ENCODE peak calls at places on chromosomes 16 and 17, in ten cellular contexts. One of them, this sample, is unnamed.

GRCh38 chr17:4565209-4566141 is 5.1 kb upstream of the GGT6 start:
- DNase-seq in endothelial cell: peak
- DNase-seq in SK-N-MC: peak
- DNase-seq in OCI-M1: peak
- DNase-seq in osteocyte: no peak
- DNase-seq in GM10248: peak
- DNase-seq in epithelial cell of esophagus: peak
- DNase-seq in anterior cingulate cortex: peak
- DNase-seq in dermis blood vessel endothelial cell: peak
- DNase-seq in NCI-H774: peak
- DNase-seq in this sample: peak

GRCh38 chr16:81873843-81874752 is 95.0 kb downstream of the PLCG2 start:
- DNase-seq in endothelial cell: peak
- DNase-seq in SK-N-MC: no peak
- DNase-seq in OCI-M1: peak
- DNase-seq in osteocyte: no peak
- DNase-seq in GM10248: peak
- DNase-seq in epithelial cell of esophagus: peak
- DNase-seq in anterior cingulate cortex: no peak
- DNase-seq in dermis blood vessel endothelial cell: peak
- DNase-seq in NCI-H774: peak
- DNase-seq in this sample: no peak

GRCh38 chr17:50117202-50118040 is 12.5 kb downstream of the SAMD14 start:
- DNase-seq in endothelial cell: peak
- DNase-seq in SK-N-MC: no peak
- DNase-seq in OCI-M1: peak
- DNase-seq in osteocyte: no peak
- DNase-seq in GM10248: peak
- DNase-seq in epithelial cell of esophagus: peak
- DNase-seq in anterior cingulate cortex: no peak
- DNase-seq in dermis blood vessel endothelial cell: peak
- DNase-seq in NCI-H774: peak
- DNase-seq in this sample: no peak

GRCh38 chr16:50830698-50831097 is 88.8 kb downstream of the CYLD start:
- DNase-seq in endothelial cell: no peak
- DNase-seq in SK-N-MC: no peak
- DNase-seq in OCI-M1: no peak
- DNase-seq in osteocyte: peak
- DNase-seq in GM10248: no peak
- DNase-seq in epithelial cell of esophagus: peak
- DNase-seq in anterior cingulate cortex: no peak
- DNase-seq in dermis blood vessel endothelial cell: no peak
- DNase-seq in NCI-H774: no peak
- DNase-seq in this sample: no peak

GRCh38 chr17:65801513-65801912 is 240.1 kb upstream of the AXIN2 start:
- DNase-seq in endothelial cell: no peak
- DNase-seq in SK-N-MC: no peak
- DNase-seq in OCI-M1: no peak
- DNase-seq in osteocyte: no peak
- DNase-seq in GM10248: no peak
- DNase-seq in epithelial cell of esophagus: no peak
- DNase-seq in anterior cingulate cortex: no peak
- DNase-seq in dermis blood vessel endothelial cell: no peak
- DNase-seq in NCI-H774: no peak
- DNase-seq in this sample: no peak

GRCh38 chr16:57434003-57434402 is 13.2 kb downstream of the CIAPIN1 start:
- DNase-seq in endothelial cell: no peak
- DNase-seq in SK-N-MC: no peak
- DNase-seq in OCI-M1: no peak
- DNase-seq in osteocyte: no peak
- DNase-seq in GM10248: no peak
- DNase-seq in epithelial cell of esophagus: no peak
- DNase-seq in anterior cingulate cortex: no peak
- DNase-seq in dermis blood vessel endothelial cell: no peak
- DNase-seq in NCI-H774: no peak
- DNase-seq in this sample: no peak

GRCh38 chr17:51833620-51834019 is 324.9 kb downstream of the CA10 start:
- DNase-seq in endothelial cell: no peak
- DNase-seq in SK-N-MC: no peak
- DNase-seq in OCI-M1: no peak
- DNase-seq in osteocyte: no peak
- DNase-seq in GM10248: no peak
- DNase-seq in epithelial cell of esophagus: no peak
- DNase-seq in anterior cingulate cortex: no peak
- DNase-seq in dermis blood vessel endothelial cell: no peak
- DNase-seq in NCI-H774: no peak
- DNase-seq in this sample: no peak

GRCh38 chr16:588639-588888 is 1.3 kb upstream of the RAB40C start:
- DNase-seq in endothelial cell: peak
- DNase-seq in SK-N-MC: no peak
- DNase-seq in OCI-M1: peak
- DNase-seq in osteocyte: no peak
- DNase-seq in GM10248: no peak
- DNase-seq in epithelial cell of esophagus: peak
- DNase-seq in anterior cingulate cortex: no peak
- DNase-seq in dermis blood vessel endothelial cell: peak
- DNase-seq in NCI-H774: no peak
- DNase-seq in this sample: no peak

GRCh38 chr16:53726625-53727024 is 22.7 kb downstream of the FTO start:
- DNase-seq in endothelial cell: no peak
- DNase-seq in SK-N-MC: no peak
- DNase-seq in OCI-M1: no peak
- DNase-seq in osteocyte: no peak
- DNase-seq in GM10248: no peak
- DNase-seq in epithelial cell of esophagus: peak
- DNase-seq in anterior cingulate cortex: no peak
- DNase-seq in dermis blood vessel endothelial cell: no peak
- DNase-seq in NCI-H774: no peak
- DNase-seq in this sample: no peak

GRCh38 chr16:65119905-65120341 is 1.9 kb downstream of the CDH11 start:
- DNase-seq in endothelial cell: no peak
- DNase-seq in SK-N-MC: no peak
- DNase-seq in OCI-M1: no peak
- DNase-seq in osteocyte: no peak
- DNase-seq in GM10248: no peak
- DNase-seq in epithelial cell of esophagus: peak
- DNase-seq in anterior cingulate cortex: peak
- DNase-seq in dermis blood vessel endothelial cell: no peak
- DNase-seq in NCI-H774: no peak
- DNase-seq in this sample: no peak

GRCh38 chr17:29495011-29495410 is 71.8 kb downstream of the ABHD15 start:
- DNase-seq in endothelial cell: no peak
- DNase-seq in SK-N-MC: no peak
- DNase-seq in OCI-M1: no peak
- DNase-seq in osteocyte: no peak
- DNase-seq in GM10248: no peak
- DNase-seq in epithelial cell of esophagus: peak
- DNase-seq in anterior cingulate cortex: no peak
- DNase-seq in dermis blood vessel endothelial cell: no peak
- DNase-seq in NCI-H774: no peak
- DNase-seq in this sample: no peak

GRCh38 chr17:80703109-80703508 is 158.5 kb downstream of the RPTOR start:
- DNase-seq in endothelial cell: no peak
- DNase-seq in SK-N-MC: no peak
- DNase-seq in OCI-M1: no peak
- DNase-seq in osteocyte: no peak
- DNase-seq in GM10248: no peak
- DNase-seq in epithelial cell of esophagus: no peak
- DNase-seq in anterior cingulate cortex: no peak
- DNase-seq in dermis blood vessel endothelial cell: no peak
- DNase-seq in NCI-H774: no peak
- DNase-seq in this sample: no peak

GRCh38 chr17:38922538-38923291 is 2.7 kb upstream of the LASP1NB start:
- DNase-seq in endothelial cell: no peak
- DNase-seq in SK-N-MC: no peak
- DNase-seq in OCI-M1: peak
- DNase-seq in osteocyte: peak
- DNase-seq in GM10248: no peak
- DNase-seq in epithelial cell of esophagus: peak
- DNase-seq in anterior cingulate cortex: no peak
- DNase-seq in dermis blood vessel endothelial cell: peak
- DNase-seq in NCI-H774: no peak
- DNase-seq in this sample: no peak

GRCh38 chr16:85169333-85170065 is 57.2 kb upstream of the CIBAR2 start:
- DNase-seq in endothelial cell: no peak
- DNase-seq in SK-N-MC: no peak
- DNase-seq in OCI-M1: no peak
- DNase-seq in osteocyte: no peak
- DNase-seq in GM10248: no peak
- DNase-seq in epithelial cell of esophagus: peak
- DNase-seq in anterior cingulate cortex: no peak
- DNase-seq in dermis blood vessel endothelial cell: peak
- DNase-seq in NCI-H774: no peak
- DNase-seq in this sample: no peak

GRCh38 chr17:10022416-10022815 is 117.3 kb upstream of the RCVRN start:
- DNase-seq in endothelial cell: no peak
- DNase-seq in SK-N-MC: no peak
- DNase-seq in OCI-M1: no peak
- DNase-seq in osteocyte: no peak
- DNase-seq in GM10248: no peak
- DNase-seq in epithelial cell of esophagus: no peak
- DNase-seq in anterior cingulate cortex: peak
- DNase-seq in dermis blood vessel endothelial cell: no peak
- DNase-seq in NCI-H774: no peak
- DNase-seq in this sample: no peak

GRCh38 chr17:27751622-27752490 is 48.5 kb downstream of the NOS2 start:
- DNase-seq in endothelial cell: no peak
- DNase-seq in SK-N-MC: no peak
- DNase-seq in OCI-M1: no peak
- DNase-seq in osteocyte: peak
- DNase-seq in GM10248: no peak
- DNase-seq in epithelial cell of esophagus: peak
- DNase-seq in anterior cingulate cortex: no peak
- DNase-seq in dermis blood vessel endothelial cell: no peak
- DNase-seq in NCI-H774: no peak
- DNase-seq in this sample: no peak

GRCh38 chr17:80421381-80422090 is 6.6 kb downstream of the ENDOV start:
- DNase-seq in endothelial cell: no peak
- DNase-seq in SK-N-MC: no peak
- DNase-seq in OCI-M1: no peak
- DNase-seq in osteocyte: no peak
- DNase-seq in GM10248: no peak
- DNase-seq in epithelial cell of esophagus: no peak
- DNase-seq in anterior cingulate cortex: no peak
- DNase-seq in dermis blood vessel endothelial cell: no peak
- DNase-seq in NCI-H774: peak
- DNase-seq in this sample: peak

GRCh38 chr17:63571632-63572310 is 21.5 kb downstream of the DCAF7 start:
- DNase-seq in endothelial cell: no peak
- DNase-seq in SK-N-MC: no peak
- DNase-seq in OCI-M1: peak
- DNase-seq in osteocyte: no peak
- DNase-seq in GM10248: no peak
- DNase-seq in epithelial cell of esophagus: peak
- DNase-seq in anterior cingulate cortex: no peak
- DNase-seq in dermis blood vessel endothelial cell: peak
- DNase-seq in NCI-H774: no peak
- DNase-seq in this sample: no peak

GRCh38 chr16:69314534-69314933 is 3.4 kb downstream of the VPS4A start:
- DNase-seq in endothelial cell: no peak
- DNase-seq in SK-N-MC: no peak
- DNase-seq in OCI-M1: no peak
- DNase-seq in osteocyte: no peak
- DNase-seq in GM10248: no peak
- DNase-seq in epithelial cell of esophagus: no peak
- DNase-seq in anterior cingulate cortex: no peak
- DNase-seq in dermis blood vessel endothelial cell: no peak
- DNase-seq in NCI-H774: no peak
- DNase-seq in this sample: no peak

GRCh38 chr17:51508048-51508447 is 247.7 kb downstream of the UTP18 start:
- DNase-seq in endothelial cell: no peak
- DNase-seq in SK-N-MC: no peak
- DNase-seq in OCI-M1: no peak
- DNase-seq in osteocyte: no peak
- DNase-seq in GM10248: no peak
- DNase-seq in epithelial cell of esophagus: no peak
- DNase-seq in anterior cingulate cortex: peak
- DNase-seq in dermis blood vessel endothelial cell: no peak
- DNase-seq in NCI-H774: peak
- DNase-seq in this sample: no peak

GRCh38 chr17:27544350-27545131 is 86.4 kb upstream of the LGALS9 start:
- DNase-seq in endothelial cell: no peak
- DNase-seq in SK-N-MC: no peak
- DNase-seq in OCI-M1: peak
- DNase-seq in osteocyte: no peak
- DNase-seq in GM10248: peak
- DNase-seq in epithelial cell of esophagus: no peak
- DNase-seq in anterior cingulate cortex: no peak
- DNase-seq in dermis blood vessel endothelial cell: no peak
- DNase-seq in NCI-H774: no peak
- DNase-seq in this sample: no peak

GRCh38 chr17:10156579-10157488 is 41.6 kb downstream of the GAS7 start:
- DNase-seq in endothelial cell: no peak
- DNase-seq in SK-N-MC: no peak
- DNase-seq in OCI-M1: peak
- DNase-seq in osteocyte: no peak
- DNase-seq in GM10248: peak
- DNase-seq in epithelial cell of esophagus: no peak
- DNase-seq in anterior cingulate cortex: peak
- DNase-seq in dermis blood vessel endothelial cell: no peak
- DNase-seq in NCI-H774: no peak
- DNase-seq in this sample: no peak

GRCh38 chr17:35788504-35788998 is 6.9 kb downstream of the MMP28 start:
- DNase-seq in endothelial cell: no peak
- DNase-seq in SK-N-MC: no peak
- DNase-seq in OCI-M1: peak
- DNase-seq in osteocyte: no peak
- DNase-seq in GM10248: no peak
- DNase-seq in epithelial cell of esophagus: peak
- DNase-seq in anterior cingulate cortex: no peak
- DNase-seq in dermis blood vessel endothelial cell: no peak
- DNase-seq in NCI-H774: no peak
- DNase-seq in this sample: no peak

GRCh38 chr17:42132941-42133340 is 10.3 kb downstream of the HSPB9 start:
- DNase-seq in endothelial cell: no peak
- DNase-seq in SK-N-MC: no peak
- DNase-seq in OCI-M1: peak
- DNase-seq in osteocyte: no peak
- DNase-seq in GM10248: no peak
- DNase-seq in epithelial cell of esophagus: peak
- DNase-seq in anterior cingulate cortex: peak
- DNase-seq in dermis blood vessel endothelial cell: peak
- DNase-seq in NCI-H774: no peak
- DNase-seq in this sample: no peak

GRCh38 chr17:16104189-16104588 is 104.6 kb downstream of the TTC19 start:
- DNase-seq in endothelial cell: no peak
- DNase-seq in SK-N-MC: no peak
- DNase-seq in OCI-M1: no peak
- DNase-seq in osteocyte: no peak
- DNase-seq in GM10248: no peak
- DNase-seq in epithelial cell of esophagus: no peak
- DNase-seq in anterior cingulate cortex: no peak
- DNase-seq in dermis blood vessel endothelial cell: no peak
- DNase-seq in NCI-H774: no peak
- DNase-seq in this sample: no peak

GRCh38 chr17:31609331-31609730 is 217.9 kb downstream of the RAB11FIP4 start:
- DNase-seq in endothelial cell: no peak
- DNase-seq in SK-N-MC: no peak
- DNase-seq in OCI-M1: no peak
- DNase-seq in osteocyte: peak
- DNase-seq in GM10248: no peak
- DNase-seq in epithelial cell of esophagus: no peak
- DNase-seq in anterior cingulate cortex: no peak
- DNase-seq in dermis blood vessel endothelial cell: no peak
- DNase-seq in NCI-H774: no peak
- DNase-seq in this sample: no peak

This sample was measured in D721Med.